ENCODE peak calls at places on chromosomes 4 and X, in ten cellular contexts. D, U, C, G, J, B, S, Y, Q and H are unnamed samples.

GRCh38 chr4:94508841-94509240 is 57.1 kb downstream of the PDLIM5 start:
- DNase-seq in D (no peak), U (no peak), C (no peak), G (no peak), J (no peak), B (no peak), S (no peak), Y (no peak), Q (no peak), H (peak)

GRCh38 chrX:31266172-31267076 is 194.6 kb upstream of the FTHL17 start:
- DNase-seq in D (no peak), U (peak), C (peak), G (peak), J (peak), B (no peak), S (peak), Y (peak), Q (peak), H (no peak)

GRCh38 chr4:176377705-176378302 is 58.0 kb downstream of the SPCS3 start:
- DNase-seq in D (no peak), U (no peak), C (peak), G (no peak), J (peak), B (no peak), S (no peak), Y (no peak), Q (no peak), H (no peak)

GRCh38 chrX:2692221-2693122 is 1.4 kb downstream of the CD99 start:
- DNase-seq in D (no peak), U (no peak), C (peak), G (no peak), J (peak), B (no peak), S (peak), Y (no peak), Q (no peak), H (no peak)

GRCh38 chr4:147578057-147578476 is 39.1 kb upstream of the TMEM184C start:
- DNase-seq in D (peak), U (no peak), C (no peak), G (no peak), J (no peak), B (peak), S (no peak), Y (no peak), Q (no peak), H (peak)

GRCh38 chr4:127631420-127631819 is 1.3 kb upstream of the INTU start:
- DNase-seq in D (no peak), U (no peak), C (no peak), G (no peak), J (no peak), B (no peak), S (no peak), Y (no peak), Q (no peak), H (no peak)

GRCh38 chr4:184653650-184654049 is 4.1 kb downstream of the PRIMPOL start:
- DNase-seq in D (peak), U (no peak), C (no peak), G (no peak), J (no peak), B (no peak), S (no peak), Y (no peak), Q (no peak), H (peak)

GRCh38 chrX:68842781-68843581 is 14.2 kb downstream of the EFNB1 start:
- DNase-seq in D (no peak), U (no peak), C (no peak), G (no peak), J (no peak), B (no peak), S (no peak), Y (no peak), Q (no peak), H (no peak)

GRCh38 chr4:70722199-70722791 is 531 bp downstream of the RUFY3 start:
- DNase-seq in D (no peak), U (peak), C (no peak), G (peak), J (peak), B (no peak), S (no peak), Y (peak), Q (peak), H (no peak)

GRCh38 chrX:72031634-72032033 is 100.1 kb downstream of the RTL5 start:
- DNase-seq in D (no peak), U (no peak), C (no peak), G (no peak), J (no peak), B (no peak), S (no peak), Y (no peak), Q (no peak), H (no peak)

GRCh38 chrX:136779346-136779781 is 1.4 kb downstream of the ARHGEF6 start:
- DNase-seq in D (no peak), U (no peak), C (no peak), G (no peak), J (no peak), B (no peak), S (no peak), Y (no peak), Q (no peak), H (no peak)

GRCh38 chrX:115449742-115450141 is 111.2 kb upstream of the PLS3 start:
- DNase-seq in D (no peak), U (no peak), C (no peak), G (no peak), J (no peak), B (no peak), S (no peak), Y (no peak), Q (no peak), H (no peak)

GRCh38 chr4:149980125-149980682 is 98.0 kb upstream of the DCLK2 start:
- DNase-seq in D (no peak), U (no peak), C (no peak), G (no peak), J (no peak), B (no peak), S (no peak), Y (no peak), Q (no peak), H (no peak)

GRCh38 chr4:88062843-88063242 is 55.4 kb downstream of the PKD2 start:
- DNase-seq in D (no peak), U (no peak), C (no peak), G (no peak), J (no peak), B (no peak), S (no peak), Y (no peak), Q (no peak), H (no peak)

GRCh38 chr4:181659202-181659601 is 584.0 kb upstream of the TENM3 start:
- DNase-seq in D (no peak), U (no peak), C (no peak), G (no peak), J (no peak), B (no peak), S (no peak), Y (no peak), Q (no peak), H (no peak)

GRCh38 chrX:39453847-39454645 is 643.7 kb downstream of the BCOR start:
- DNase-seq in D (no peak), U (no peak), C (no peak), G (peak), J (no peak), B (no peak), S (no peak), Y (no peak), Q (no peak), H (no peak)

GRCh38 chr4:122716825-122717448 is 15.6 kb upstream of the BBS12 start:
- DNase-seq in D (peak), U (peak), C (peak), G (peak), J (peak), B (no peak), S (peak), Y (peak), Q (no peak), H (no peak)

GRCh38 chr4:7268941-7269340 is 76.6 kb downstream of the SORCS2 start:
- DNase-seq in D (no peak), U (no peak), C (no peak), G (no peak), J (no peak), B (no peak), S (no peak), Y (no peak), Q (no peak), H (no peak)

GRCh38 chrX:65985922-65986588 is 53.8 kb downstream of the VSIG4 start:
- DNase-seq in D (peak), U (peak), C (peak), G (no peak), J (peak), B (no peak), S (peak), Y (peak), Q (no peak), H (peak)